ENCODE peak calls at places on chromosomes 1 and 21, in six cellular contexts. I is HCT116, X is PC-9, O is GM12878, S is GM23338, Z is hepatocyte. Y is an unnamed sample.

GRCh38 chr1:163535807-163536206 is 214.1 kb downstream of the NUF2 start:
- DNase-seq in O (no peak), X (no peak), S (peak; percentile 59), Z (peak; percentile 46), I (peak; percentile 10), Y (peak; percentile 39)

GRCh38 chr1:205775717-205776056 is 405 bp upstream of the RAB29 start:
- DNase-seq in O (no peak), Z (no peak), X (peak; percentile 61), I (no peak), S (no peak), Y (no peak)

GRCh38 chr1:15849775-15850449 is 2.4 kb downstream of the SPEN start:
- DNase-seq in X (peak; percentile 45), S (peak; percentile 89), O (no peak), I (peak; percentile 35), Z (peak; percentile 79), Y (peak; percentile 89)

GRCh38 chr1:245939756-245940345 is 567.2 kb downstream of the SMYD3 start:
- DNase-seq in I (no peak), O (no peak), Z (no peak), X (no peak), S (peak; percentile 22), Y (peak; percentile 24)

GRCh38 chr1:54230507-54231339 is 30.8 kb downstream of the MRPL37 start:
- DNase-seq in S (no peak), I (no peak), Z (no peak), X (no peak), O (no peak), Y (no peak)

GRCh38 chr21:23968008-23968407 is 1639.3 kb downstream of the MRPL39 start:
- DNase-seq in Z (no peak), S (no peak), O (no peak), I (no peak), X (no peak), Y (no peak)

GRCh38 chr1:199954701-199955100 is 72.8 kb upstream of the NR5A2 start:
- DNase-seq in Z (peak; percentile 41), O (no peak), I (no peak), S (peak; percentile 85), X (no peak), Y (peak; percentile 70)

GRCh38 chr1:25642710-25643109 is 26.1 kb downstream of the MAN1C1 start:
- DNase-seq in S (no peak), O (peak; percentile 44), Z (no peak), X (no peak), I (no peak), Y (no peak)

GRCh38 chr1:175034775-175035174 is 11.6 kb upstream of the MRPS14 start:
- DNase-seq in I (no peak), Z (no peak), X (peak; percentile 92), S (no peak), O (no peak), Y (no peak)

GRCh38 chr1:172405912-172406311 is 14.6 kb upstream of the C1orf105 start:
- DNase-seq in O (no peak), X (no peak), S (no peak), I (no peak), Z (no peak), Y (no peak)

GRCh38 chr1:159924025-159924790 is 1.1 kb downstream of the TAGLN2 start:
- DNase-seq in I (peak; percentile 55), S (peak; percentile 54), Z (peak; percentile 92), O (no peak), X (peak; percentile 81), Y (no peak)

GRCh38 chr1:221881805-221882581 is 140.1 kb upstream of the DUSP10 start:
- DNase-seq in O (no peak), I (no peak), Z (no peak), S (no peak), X (no peak), Y (no peak)

GRCh38 chr1:7098641-7099040 is 313.4 kb downstream of the CAMTA1 start:
- DNase-seq in I (no peak), O (no peak), S (no peak), X (no peak), Z (no peak), Y (no peak)

GRCh38 chr1:171738921-171739320 is 2.9 kb downstream of the VAMP4 start:
- DNase-seq in I (no peak), Z (no peak), O (no peak), X (no peak), S (no peak), Y (no peak)

GRCh38 chr1:8431028-8431427 is 113.1 kb downstream of the SLC45A1 start:
- DNase-seq in X (no peak), S (peak; percentile 57), Z (no peak), I (no peak), O (no peak), Y (no peak)

GRCh38 chr21:37435719-37436118 is 69.1 kb downstream of the DYRK1A start:
- DNase-seq in Z (no peak), X (no peak), I (no peak), S (no peak), O (no peak), Y (no peak)

GRCh38 chr21:37437376-37438080 is 71.0 kb downstream of the DYRK1A start:
- DNase-seq in Z (no peak), O (no peak), X (no peak), S (no peak), I (no peak), Y (no peak)

GRCh38 chr21:37433441-37433840 is 66.9 kb downstream of the DYRK1A start:
- DNase-seq in I (no peak), X (no peak), Z (no peak), S (no peak), O (no peak), Y (no peak)

GRCh38 chr21:37436180-37436579 is 69.6 kb downstream of the DYRK1A start:
- DNase-seq in Z (no peak), X (no peak), O (no peak), I (no peak), S (no peak), Y (no peak)

DNA sequence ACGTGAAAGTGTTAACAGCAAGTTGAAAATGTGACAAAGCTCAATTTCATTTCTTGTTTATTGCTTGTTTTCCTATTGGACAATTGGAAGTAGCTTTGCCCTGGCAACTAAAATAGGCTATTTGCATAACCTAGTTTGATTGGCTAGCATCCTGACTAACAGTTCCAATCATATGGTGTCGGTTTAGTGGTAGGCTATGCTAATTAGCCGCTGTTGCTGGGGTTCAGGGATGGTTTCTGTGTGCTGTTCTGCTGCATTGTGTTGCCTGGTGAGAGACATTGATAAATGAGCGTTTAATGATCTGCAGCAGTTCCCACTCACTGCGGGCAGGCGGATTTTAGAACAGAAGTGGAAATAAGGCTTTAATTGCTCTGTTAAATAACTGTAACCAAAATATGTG is 68.5 kb downstream of the DYRK1A start:
- DNase-seq in X (peak; percentile 43), S (peak; percentile 98), Z (peak; percentile 60), O (no peak), I (peak; percentile 12), Y (peak; percentile 88)
- H3K4me2 ChIP-seq in X (no peak overlapping the region), S (peak overlapping the region; percentile 5), Z (peak overlapping the region; percentile 37), O (no peak overlapping the region), I (no peak overlapping the region), Y (peak overlapping the region; percentile 62)

GRCh38 chr1:184287001-184287400 is 99.8 kb upstream of the C1orf21 start:
- DNase-seq in S (peak; percentile 18), I (no peak), X (no peak), Z (no peak), O (no peak), Y (no peak)

GRCh38 chr1:184285401-184286087 is 101.3 kb upstream of the C1orf21 start:
- DNase-seq in I (no peak), Z (no peak), S (no peak), O (no peak), X (no peak), Y (no peak)

GRCh38 chr1:184289825-184290550 is 96.8 kb upstream of the C1orf21 start:
- DNase-seq in O (no peak), I (peak; percentile 8), Z (no peak), S (peak; percentile 51), X (no peak), Y (peak; percentile 30)

GRCh38 chr1:184283999-184284398 is 102.8 kb upstream of the C1orf21 start:
- DNase-seq in S (no peak), O (no peak), I (no peak), Z (peak; percentile 29), X (no peak), Y (no peak)

GRCh38 chr1:184284900-184285299 is 101.9 kb upstream of the C1orf21 start:
- DNase-seq in S (no peak), Z (no peak), X (no peak), I (no peak), O (no peak), Y (no peak)
- H4K20me1 ChIP-seq in S (no peaks in the 10 kb centered on the region), Z (no peaks in the 10 kb centered on the region), X (no peaks in the 10 kb centered on the region), I (no peaks in the 10 kb centered on the region), O (no peaks in the 10 kb centered on the region), Y (no peaks in the 10 kb centered on the region)

GRCh38 chr1:201479331-201479730 is 10.3 kb upstream of the PHLDA3 start:
- DNase-seq in X (no peak), S (no peak), O (no peak), Z (no peak), I (no peak), Y (no peak)

GRCh38 chr1:201480231-201481003 is 11.4 kb upstream of the PHLDA3 start:
- DNase-seq in I (peak; percentile 92), X (peak; percentile 72), O (no peak), S (peak; percentile 96), Z (peak; percentile 87), Y (peak; percentile 82)

GRCh38 chr1:201482755-201483154 is 13.8 kb upstream of the PHLDA3 start:
- DNase-seq in Z (no peak), X (no peak), O (no peak), I (no peak), S (no peak), Y (no peak)

GRCh38 chr1:201481761-201482493 is 12.9 kb upstream of the PHLDA3 start:
- DNase-seq in O (peak; percentile 41), S (peak; percentile 95), X (peak; percentile 52), I (peak; percentile 76), Z (peak; percentile 91), Y (peak; percentile 92)

GRCh38 chr1:201481004-201481380 is 12.0 kb upstream of the PHLDA3 start:
- DNase-seq in X (no peak), I (no peak), O (no peak), Z (no peak), S (peak; percentile 52), Y (peak; percentile 41)
- TF ChIP-seq EZH2 in X (no peak), I (no peak), O (no peak), Z (no peak), S (no peak), Y (no peak)

GRCh38 chr1:3671371-3672180 is 19.3 kb downstream of the TP73 start:
- DNase-seq in O (no peak), Z (no peak), S (no peak), X (peak; percentile 47), I (no peak), Y (no peak)

GRCh38 chr1:3669421-3669821 is 17.1 kb downstream of the TP73 start:
- DNase-seq in O (no peak), X (peak; percentile 32), S (no peak), I (no peak), Z (no peak), Y (no peak)

GRCh38 chr1:3669971-3670431 is 17.7 kb downstream of the TP73 start:
- DNase-seq in Z (no peak), S (no peak), I (no peak), O (no peak), X (peak; percentile 21), Y (no peak)

GRCh38 chr1:3672231-3672970 is 20.1 kb downstream of the TP73 start:
- DNase-seq in Z (no peak), X (peak; percentile 26), S (no peak), O (no peak), I (no peak), Y (no peak)

DNA sequence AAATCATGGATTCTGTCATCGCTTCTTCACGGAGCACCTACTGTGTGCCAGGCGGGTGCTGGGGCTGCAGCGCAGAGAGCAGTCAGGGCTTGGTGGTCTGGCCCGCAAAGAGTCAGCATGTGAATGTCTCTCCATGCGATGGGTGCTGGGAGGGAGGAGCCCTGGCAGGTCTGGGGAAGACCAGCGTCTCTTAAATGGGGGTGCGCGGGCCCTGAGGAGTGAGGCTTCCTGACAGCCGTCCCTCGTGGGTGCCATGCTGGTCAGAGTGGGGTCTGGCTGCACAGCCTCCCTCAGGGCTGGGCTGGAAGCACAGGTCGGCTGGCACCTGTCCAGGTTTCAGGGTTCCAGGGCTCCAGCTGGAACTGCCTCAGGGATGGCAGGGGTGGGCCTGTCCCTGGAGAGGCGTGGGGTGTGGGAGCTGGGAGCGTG is 18.5 kb downstream of the TP73 start:
- DNase-seq in S (no peak), X (peak; percentile 3), I (no peak), Z (no peak), O (no peak), Y (no peak)
- H3K4me2 ChIP-seq in S (no peak overlapping the region), X (no peak overlapping the region), I (peak overlapping the region; percentile 44), Z (no peak overlapping the region), O (peak overlapping the region; percentile 56), Y (no peak overlapping the region)

Y was measured in neural progenitor cell.